ENCODE peak calls at places on chromosomes 6 and 20, in six cellular contexts. X is colonic mucosa, Q is right lobe of liver, D is mucosa of descending colon, I is uterus, O is spleen. F is an unnamed sample.
A peak's percentile ranks its signal among the peaks of the same experiment; 100 is the strongest.

GRCh38 chr6:35916056-35916455 is 4.8 kb downstream of the SRPK1 start:
- DNase-seq in X (no peak), D (no peak), I (no peak), O (no peak), Q (no peak), F (no peak)

GRCh38 chr6:170006524-170007467 is 255.4 kb downstream of the ERMARD start:
- DNase-seq in I (no peak), X (no peak), O (peak; percentile 67), Q (no peak), D (no peak), F (peak; percentile 96)

GRCh38 chr20:58555078-58555765 is 40.0 kb upstream of the APCDD1L start:
- DNase-seq in X (no peak), O (no peak), D (no peak), Q (no peak), I (no peak), F (peak; percentile 4)

GRCh38 chr6:163243691-163244505 is 170.6 kb upstream of the QKI start:
- DNase-seq in O (no peak), Q (no peak), I (no peak), X (no peak), D (no peak), F (no peak)

GRCh38 chr20:51488331-51488730 is 54.2 kb downstream of the NFATC2 start:
- DNase-seq in X (no peak), I (no peak), Q (no peak), O (peak; percentile 18), D (no peak), F (no peak)

GRCh38 chr6:44580901-44581300 is 193.4 kb downstream of the CDC5L start:
- DNase-seq in Q (no peak), I (no peak), D (no peak), X (peak; percentile 1), O (no peak), F (no peak)

GRCh38 chr6:3340891-3341290 is 82.1 kb downstream of the PSMG4 start:
- DNase-seq in D (no peak), X (no peak), I (no peak), O (no peak), Q (no peak), F (peak; percentile 80)

GRCh38 chr20:46784450-46785127 is 75.1 kb downstream of the SLC2A10 start:
- DNase-seq in O (no peak), I (no peak), D (no peak), X (no peak), Q (no peak), F (no peak)

GRCh38 chr6:80638222-80639055 is 532.0 kb downstream of the BCKDHB start:
- DNase-seq in I (no peak), O (no peak), X (peak; percentile 36), Q (peak; percentile 29), D (peak; percentile 19), F (peak; percentile 71)

GRCh38 chr20:18971574-18971973 is 158.0 kb downstream of the SCP2D1 start:
- DNase-seq in I (no peak), O (no peak), D (no peak), Q (no peak), X (no peak), F (no peak)

GRCh38 chr6:24743944-24744335 is 25.0 kb upstream of the C6orf62 start:
- DNase-seq in X (no peak), Q (no peak), D (no peak), O (no peak), I (no peak), F (no peak)

GRCh38 chr6:111552241-111552744 is 53.4 kb downstream of the TRAF3IP2 start:
- DNase-seq in X (peak; percentile 60), I (peak; percentile 82), Q (no peak), D (peak; percentile 61), O (no peak), F (peak; percentile 77)

GRCh38 chr20:32655903-32656500 is 17.7 kb downstream of the C20orf203 start:
- DNase-seq in I (no peak), O (no peak), Q (no peak), X (no peak), D (no peak), F (no peak)

DNA sequence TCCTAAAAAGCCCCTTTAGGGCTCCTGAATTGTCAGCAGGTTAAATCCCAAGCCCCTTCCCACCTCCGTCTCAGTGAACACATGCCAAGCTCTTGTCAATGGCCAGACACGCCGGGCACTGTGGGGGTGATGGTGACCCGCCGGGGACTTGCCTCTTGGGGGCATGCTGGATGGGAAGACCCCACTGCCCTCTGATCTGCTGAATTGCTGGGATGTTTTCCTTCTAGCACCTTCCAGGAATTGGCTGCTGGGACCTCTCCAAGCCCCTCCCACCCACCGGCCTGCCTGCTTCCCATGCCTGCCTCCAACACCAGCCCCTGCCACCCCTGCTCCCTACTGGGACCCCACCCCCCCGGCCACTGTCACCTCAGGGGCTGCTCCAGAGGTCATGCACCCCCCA is 345.9 kb downstream of the CDH4 start:
- DNase-seq in X (no peak), Q (no peak), I (no peak), O (no peak), D (no peak), F (no peak)
- H3K9me3 ChIP-seq in X (no peaks in the 10 kb centered on the region), Q (no peaks in the 10 kb centered on the region), I (no peaks in the 10 kb centered on the region), O (peaks cover 45% of the 10 kb centered on the region), D (no peaks in the 10 kb centered on the region), F (peaks cover 6% of the 10 kb centered on the region)

GRCh38 chr20:62499758-62500236 is 24.0 kb upstream of the GATA5 start:
- DNase-seq in Q (no peak), O (no peak), I (no peak), X (no peak), D (no peak), F (no peak)

GRCh38 chr20:62496525-62497218 is 20.9 kb upstream of the GATA5 start:
- DNase-seq in D (peak; percentile 43), Q (no peak), I (no peak), O (no peak), X (no peak), F (peak; percentile 89)

GRCh38 chr20:62500237-62500864 is 24.6 kb upstream of the GATA5 start:
- DNase-seq in Q (peak; percentile 81), X (peak; percentile 80), O (peak; percentile 94), I (peak; percentile 78), D (peak; percentile 87), F (peak; percentile 91)

GRCh38 chr20:62495798-62496325 is 20.1 kb upstream of the GATA5 start:
- DNase-seq in O (no peak), Q (no peak), X (no peak), I (no peak), D (no peak), F (no peak)

DNA sequence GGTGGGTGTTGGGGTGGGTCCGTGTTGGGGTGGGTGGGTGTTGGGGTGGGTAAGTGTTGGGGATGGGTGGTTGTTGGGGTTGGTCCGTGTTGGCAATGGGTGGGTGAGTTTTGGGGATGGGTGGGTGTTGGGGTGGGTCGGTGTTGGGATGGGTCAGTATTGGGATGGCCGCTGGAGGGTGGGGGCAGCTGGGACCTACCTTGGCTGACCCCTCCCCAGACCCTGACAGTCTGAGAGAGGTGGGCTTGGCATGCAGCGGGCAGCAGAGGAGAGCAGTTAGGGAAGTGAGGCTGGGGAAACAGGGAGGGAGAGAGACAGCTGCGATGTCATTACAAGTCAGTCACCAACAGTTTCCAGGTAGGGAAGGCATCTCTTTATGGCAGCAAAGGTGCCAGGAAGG is 23.1 kb upstream of the GATA5 start:
- DNase-seq in D (no peak), O (no peak), I (no peak), X (no peak), Q (no peak), F (no peak)
- H3K4me1 ChIP-seq in D (no peaks in the 10 kb centered on the region), O (peaks cover 42% of the 10 kb centered on the region), I (no peaks in the 10 kb centered on the region), X (no peaks in the 10 kb centered on the region), Q (no peaks in the 10 kb centered on the region), F (peaks cover 9% of the 10 kb centered on the region)

GRCh38 chr20:37096415-37097039 is 730 bp upstream of the RBL1 start:
- DNase-seq in O (no peak), D (no peak), I (no peak), X (no peak), Q (no peak), F (no peak)
- TF ChIP-seq CTCF in O (no peak), D (no peak), I (no peak), X (no peak), Q (peak; percentile 3), F (no peak)

GRCh38 chr20:59657459-59658046 is 53.2 kb downstream of the PHACTR3 start:
- DNase-seq in Q (no peak), X (no peak), D (no peak), I (no peak), O (no peak), F (no peak)
- H3K9me3 ChIP-seq in Q (peaks cover 8% of the 10 kb centered on the region), X (no peaks in the 10 kb centered on the region), D (peaks cover 27% of the 10 kb centered on the region), I (no peaks in the 10 kb centered on the region), O (peaks cover 41% of the 10 kb centered on the region), F (peaks cover 53% of the 10 kb centered on the region)

GRCh38 chr6:143965503-143966171 is 42.4 kb downstream of the PLAGL1 start:
- DNase-seq in I (no peak), O (no peak), Q (no peak), D (no peak), X (no peak), F (peak; percentile 54)
- H3K4me1 ChIP-seq in I (no peaks in the 10 kb centered on the region), O (peaks cover 14% of the 10 kb centered on the region), Q (no peaks in the 10 kb centered on the region), D (no peaks in the 10 kb centered on the region), X (peaks cover 4% of the 10 kb centered on the region), F (peaks cover 32% of the 10 kb centered on the region)

GRCh38 chr20:56422131-56422823 is 10.2 kb downstream of the CASS4 start:
- DNase-seq in I (no peak), Q (no peak), X (no peak), D (no peak), O (no peak), F (no peak)
- TF ChIP-seq CTCF in I (no peak), Q (no peak), X (no peak), D (no peak), O (no peak), F (no peak)